ENCODE peak calls at places on chromosome 3, in eight cellular contexts. K is aorta; F is activated CD8-positive, alpha-beta T cell treated with anti-CD3 and anti-CD28 coated beads, Interleukin-2, amount 10 ng/mL, durations not matched to agents 7 days and 5 days; V is lung; Z is heart right ventricle; L is T-helper 17 cell; O is stimulated activated naive CD8-positive, alpha-beta T cell treated with anti-CD3 and anti-CD28 coated beads, Interleukin-15, Interleukin-2, amounts not matched to agents 100 U/mL and 50 U/mL, for 24 hours; P is Right ventricle myocardium superior. J is an unnamed sample.

GRCh38 chr3:81638480-81638879 is 123.0 kb downstream of the GBE1 start:
- ATAC-seq in P (no peak), Z (no peak), K (no peak), L (no peak), V (no peak), F (no peak), O (no peak), J (no peak)

GRCh38 chr3:42061042-42061710 is 30.0 kb upstream of the TRAK1 start:
- ATAC-seq in Z (peak; percentile 81), K (no peak), V (peak; percentile 35), F (no peak), P (peak; percentile 71), L (no peak), O (no peak), J (no peak)

GRCh38 chr3:168141405-168141993 is 45.8 kb upstream of the GOLIM4 start:
- ATAC-seq in P (no peak), F (no peak), Z (no peak), O (no peak), K (no peak), L (no peak), V (no peak), J (no peak)

GRCh38 chr3:26202169-26202568 is 412.3 kb downstream of the OXSM start:
- ATAC-seq in O (no peak), K (no peak), V (no peak), Z (no peak), P (no peak), L (no peak), F (no peak), J (no peak)

GRCh38 chr3:139450155-139450554 is 26.2 kb downstream of the RBP2 start:
- ATAC-seq in K (no peak), V (no peak), P (no peak), O (no peak), L (no peak), Z (no peak), F (no peak), J (no peak)

GRCh38 chr3:10693457-10693856 is 122.6 kb upstream of the SLC6A11 start:
- ATAC-seq in F (no peak), P (peak; percentile 64), K (no peak), L (no peak), V (no peak), O (no peak), Z (no peak), J (no peak)

GRCh38 chr3:112654492-112654891 is 13.5 kb upstream of the CCDC80 start:
- ATAC-seq in P (no peak), Z (no peak), V (no peak), F (no peak), L (no peak), O (no peak), K (no peak), J (no peak)

GRCh38 chr3:126130081-126130855 is 46.3 kb upstream of the SLC41A3 start:
- ATAC-seq in Z (no peak), O (no peak), P (no peak), K (no peak), F (no peak), V (no peak), L (no peak), J (no peak)

GRCh38 chr3:192372627-192373026 is 354.7 kb downstream of the FGF12 start:
- ATAC-seq in Z (no peak), V (no peak), P (no peak), K (no peak), L (no peak), F (no peak), O (no peak), J (no peak)

GRCh38 chr3:10289077-10289476 is 3.7 kb downstream of the GHRL start:
- ATAC-seq in P (no peak), V (no peak), F (no peak), O (no peak), L (no peak), K (no peak), Z (no peak), J (no peak)

GRCh38 chr3:13623101-13623654 is 74.3 kb downstream of the FBLN2 start:
- ATAC-seq in Z (no peak), K (no peak), O (no peak), F (no peak), V (no peak), P (no peak), L (no peak), J (no peak)

GRCh38 chr3:22496641-22497040 is 706.5 kb upstream of the UBE2E2 start:
- ATAC-seq in V (no peak), O (no peak), P (no peak), Z (no peak), L (no peak), K (no peak), F (no peak), J (no peak)

GRCh38 chr3:119318871-119319270 is 24.7 kb downstream of the ARHGAP31 start:
- ATAC-seq in P (no peak), L (no peak), O (no peak), Z (no peak), K (no peak), V (no peak), F (no peak), J (no peak)

GRCh38 chr3:4645468-4645867 is 152.3 kb downstream of the ITPR1 start:
- ATAC-seq in K (no peak), O (no peak), V (no peak), L (peak; percentile 28), F (peak; percentile 72), P (no peak), Z (no peak), J (no peak)

GRCh38 chr3:25454411-25454927 is 26.4 kb downstream of the RARB start:
- ATAC-seq in V (no peak), K (no peak), P (peak; percentile 8), F (no peak), L (no peak), O (no peak), Z (no peak), J (no peak)

J was measured in activated CD4-positive, CD25-positive, alpha-beta regulatory T cell treated with anti-CD3 and anti-CD28 coated beads, Interleukin-2, amount 50 U/mL, for 24 hours.